ENCODE peak calls at places on chromosome 9, in nine cellular contexts. One of them, this sample, is unnamed.

GRCh38 chr9:5421163-5421562 is 16.6 kb downstream of the PLGRKT start:
- DNase-seq in left ventricle myocardium inferior: no peak
- DNase-seq in lower leg skin: no peak
- DNase-seq in bronchial epithelial cell: no peak
- DNase-seq in CD8-positive, alpha-beta T cell: no peak
- DNase-seq in heart left ventricle: no peak
- DNase-seq in fibroblast of lung: no peak
- DNase-seq in cardiac fibroblast: no peak
- DNase-seq in OCI-LY7: no peak
- DNase-seq in this sample: no peak

GRCh38 chr9:107684224-107684623 is 194.7 kb upstream of the KLF4 start:
- DNase-seq in cardiac fibroblast: peak
- DNase-seq in CD8-positive, alpha-beta T cell: no peak
- DNase-seq in lower leg skin: no peak
- DNase-seq in heart left ventricle: no peak
- DNase-seq in OCI-LY7: no peak
- DNase-seq in left ventricle myocardium inferior: no peak
- DNase-seq in bronchial epithelial cell: peak
- DNase-seq in fibroblast of lung: peak
- DNase-seq in this sample: peak

GRCh38 chr9:106177216-106177615 is 482.9 kb downstream of the TMEM38B start:
- DNase-seq in left ventricle myocardium inferior: no peak
- DNase-seq in OCI-LY7: no peak
- DNase-seq in cardiac fibroblast: no peak
- DNase-seq in CD8-positive, alpha-beta T cell: no peak
- DNase-seq in fibroblast of lung: no peak
- DNase-seq in bronchial epithelial cell: no peak
- DNase-seq in heart left ventricle: no peak
- DNase-seq in lower leg skin: no peak
- DNase-seq in this sample: no peak

GRCh38 chr9:94079236-94079635 is 5.0 kb upstream of the PTPDC1 start:
- DNase-seq in left ventricle myocardium inferior: no peak
- DNase-seq in CD8-positive, alpha-beta T cell: no peak
- DNase-seq in heart left ventricle: no peak
- DNase-seq in OCI-LY7: no peak
- DNase-seq in bronchial epithelial cell: no peak
- DNase-seq in lower leg skin: no peak
- DNase-seq in fibroblast of lung: no peak
- DNase-seq in cardiac fibroblast: no peak
- DNase-seq in this sample: no peak

GRCh38 chr9:120331913-120332312 is 248.1 kb downstream of the CDK5RAP2 start:
- DNase-seq in cardiac fibroblast: peak
- DNase-seq in heart left ventricle: no peak
- DNase-seq in lower leg skin: no peak
- DNase-seq in CD8-positive, alpha-beta T cell: no peak
- DNase-seq in bronchial epithelial cell: peak
- DNase-seq in left ventricle myocardium inferior: no peak
- DNase-seq in fibroblast of lung: no peak
- DNase-seq in OCI-LY7: no peak
- DNase-seq in this sample: peak

GRCh38 chr9:35406183-35406959 is 83.5 kb upstream of the RUSC2 start:
- DNase-seq in lower leg skin: peak
- DNase-seq in fibroblast of lung: peak
- DNase-seq in cardiac fibroblast: no peak
- DNase-seq in CD8-positive, alpha-beta T cell: peak
- DNase-seq in heart left ventricle: no peak
- DNase-seq in bronchial epithelial cell: peak
- DNase-seq in left ventricle myocardium inferior: no peak
- DNase-seq in OCI-LY7: no peak
- DNase-seq in this sample: no peak

GRCh38 chr9:123225995-123226394 is 42.4 kb downstream of the STRBP start:
- DNase-seq in lower leg skin: no peak
- DNase-seq in left ventricle myocardium inferior: no peak
- DNase-seq in fibroblast of lung: peak
- DNase-seq in bronchial epithelial cell: peak
- DNase-seq in OCI-LY7: no peak
- DNase-seq in cardiac fibroblast: peak
- DNase-seq in CD8-positive, alpha-beta T cell: no peak
- DNase-seq in heart left ventricle: no peak
- DNase-seq in this sample: peak

GRCh38 chr9:72954431-72955420 is 1.9 kb upstream of the ALDH1A1 start:
- DNase-seq in heart left ventricle: no peak
- DNase-seq in CD8-positive, alpha-beta T cell: no peak
- DNase-seq in cardiac fibroblast: peak
- DNase-seq in lower leg skin: peak
- DNase-seq in OCI-LY7: no peak
- DNase-seq in bronchial epithelial cell: no peak
- DNase-seq in left ventricle myocardium inferior: no peak
- DNase-seq in fibroblast of lung: peak
- DNase-seq in this sample: no peak

GRCh38 chr9:14687042-14687719 is 6.1 kb downstream of the ZDHHC21 start:
- DNase-seq in OCI-LY7: no peak
- DNase-seq in cardiac fibroblast: peak
- DNase-seq in heart left ventricle: no peak
- DNase-seq in left ventricle myocardium inferior: no peak
- DNase-seq in fibroblast of lung: peak
- DNase-seq in bronchial epithelial cell: peak
- DNase-seq in CD8-positive, alpha-beta T cell: no peak
- DNase-seq in lower leg skin: no peak
- DNase-seq in this sample: peak

GRCh38 chr9:22100626-22101025 is 91.5 kb upstream of the CDKN2B start:
- DNase-seq in fibroblast of lung: no peak
- DNase-seq in cardiac fibroblast: peak
- DNase-seq in bronchial epithelial cell: no peak
- DNase-seq in heart left ventricle: no peak
- DNase-seq in OCI-LY7: peak
- DNase-seq in left ventricle myocardium inferior: no peak
- DNase-seq in lower leg skin: no peak
- DNase-seq in CD8-positive, alpha-beta T cell: no peak
- DNase-seq in this sample: no peak

GRCh38 chr9:5688109-5688508 is 59.2 kb downstream of the RIC1 start:
- DNase-seq in heart left ventricle: peak
- DNase-seq in fibroblast of lung: peak
- DNase-seq in left ventricle myocardium inferior: no peak
- DNase-seq in cardiac fibroblast: peak
- DNase-seq in lower leg skin: no peak
- DNase-seq in CD8-positive, alpha-beta T cell: no peak
- DNase-seq in OCI-LY7: no peak
- DNase-seq in bronchial epithelial cell: peak
- DNase-seq in this sample: peak

GRCh38 chr9:99430301-99430700 is 208.2 kb downstream of the SEC61B start:
- DNase-seq in left ventricle myocardium inferior: no peak
- DNase-seq in lower leg skin: no peak
- DNase-seq in OCI-LY7: no peak
- DNase-seq in CD8-positive, alpha-beta T cell: no peak
- DNase-seq in bronchial epithelial cell: peak
- DNase-seq in heart left ventricle: no peak
- DNase-seq in fibroblast of lung: peak
- DNase-seq in cardiac fibroblast: peak
- DNase-seq in this sample: peak

GRCh38 chr9:112997236-112997941 is 14.6 kb downstream of the ZNF883 start:
- DNase-seq in left ventricle myocardium inferior: no peak
- DNase-seq in heart left ventricle: no peak
- DNase-seq in CD8-positive, alpha-beta T cell: no peak
- DNase-seq in cardiac fibroblast: no peak
- DNase-seq in OCI-LY7: no peak
- DNase-seq in lower leg skin: no peak
- DNase-seq in bronchial epithelial cell: no peak
- DNase-seq in fibroblast of lung: peak
- DNase-seq in this sample: peak

GRCh38 chr9:19154135-19154612 is 26.9 kb upstream of the PLIN2 start:
- DNase-seq in bronchial epithelial cell: peak
- DNase-seq in cardiac fibroblast: peak
- DNase-seq in fibroblast of lung: peak
- DNase-seq in OCI-LY7: no peak
- DNase-seq in CD8-positive, alpha-beta T cell: no peak
- DNase-seq in lower leg skin: peak
- DNase-seq in left ventricle myocardium inferior: peak
- DNase-seq in heart left ventricle: peak
- DNase-seq in this sample: peak

GRCh38 chr9:126020836-126021235 is 273.7 kb downstream of the PBX3 start:
- DNase-seq in lower leg skin: no peak
- DNase-seq in CD8-positive, alpha-beta T cell: no peak
- DNase-seq in fibroblast of lung: no peak
- DNase-seq in OCI-LY7: no peak
- DNase-seq in bronchial epithelial cell: no peak
- DNase-seq in left ventricle myocardium inferior: no peak
- DNase-seq in heart left ventricle: no peak
- DNase-seq in cardiac fibroblast: no peak
- DNase-seq in this sample: no peak

GRCh38 chr9:114504341-114505186 is 709 bp downstream of the WHRN start:
- DNase-seq in left ventricle myocardium inferior: peak
- DNase-seq in heart left ventricle: peak
- DNase-seq in lower leg skin: peak
- DNase-seq in OCI-LY7: no peak
- DNase-seq in CD8-positive, alpha-beta T cell: peak
- DNase-seq in cardiac fibroblast: no peak
- DNase-seq in fibroblast of lung: peak
- DNase-seq in bronchial epithelial cell: no peak
- DNase-seq in this sample: peak

GRCh38 chr9:107584186-107584585 is 94.6 kb upstream of the KLF4 start:
- DNase-seq in lower leg skin: no peak
- DNase-seq in OCI-LY7: no peak
- DNase-seq in bronchial epithelial cell: no peak
- DNase-seq in cardiac fibroblast: no peak
- DNase-seq in fibroblast of lung: no peak
- DNase-seq in left ventricle myocardium inferior: no peak
- DNase-seq in CD8-positive, alpha-beta T cell: no peak
- DNase-seq in heart left ventricle: no peak
- DNase-seq in this sample: no peak

DNA sequence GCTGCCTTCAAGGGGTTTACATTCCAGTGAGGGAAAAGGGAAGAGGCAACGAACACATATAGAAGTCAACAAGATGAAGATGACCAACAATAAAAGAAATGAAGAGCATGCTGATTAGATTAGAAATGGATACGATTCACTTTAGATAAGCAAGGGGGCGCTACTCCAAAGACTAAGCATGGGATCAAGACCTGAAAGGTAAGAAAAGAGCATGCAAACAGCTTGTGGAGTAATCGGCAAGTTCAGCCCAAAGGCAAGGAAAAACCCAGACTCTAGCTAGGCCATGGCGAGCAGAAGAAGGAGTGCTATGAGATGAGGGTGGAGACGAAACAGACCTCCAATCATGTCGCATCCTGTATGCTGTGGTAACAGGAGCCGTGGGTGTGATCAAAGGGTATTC is 124.4 kb downstream of the FANCC start:
- DNase-seq in heart left ventricle: no peak
- DNase-seq in fibroblast of lung: no peak
- DNase-seq in bronchial epithelial cell: no peak
- DNase-seq in CD8-positive, alpha-beta T cell: no peak
- DNase-seq in left ventricle myocardium inferior: no peak
- DNase-seq in cardiac fibroblast: no peak
- DNase-seq in OCI-LY7: no peak
- DNase-seq in lower leg skin: no peak
- DNase-seq in this sample: no peak
- TF ChIP-seq CTCF in heart left ventricle: no peak
- TF ChIP-seq CTCF in fibroblast of lung: no peak
- TF ChIP-seq CTCF in bronchial epithelial cell: peak
- TF ChIP-seq CTCF in CD8-positive, alpha-beta T cell: no peak
- TF ChIP-seq CTCF in left ventricle myocardium inferior: no peak
- TF ChIP-seq CTCF in cardiac fibroblast: no peak
- TF ChIP-seq CTCF in OCI-LY7: peak
- TF ChIP-seq CTCF in lower leg skin: no peak
- TF ChIP-seq CTCF in this sample: peak

DNA sequence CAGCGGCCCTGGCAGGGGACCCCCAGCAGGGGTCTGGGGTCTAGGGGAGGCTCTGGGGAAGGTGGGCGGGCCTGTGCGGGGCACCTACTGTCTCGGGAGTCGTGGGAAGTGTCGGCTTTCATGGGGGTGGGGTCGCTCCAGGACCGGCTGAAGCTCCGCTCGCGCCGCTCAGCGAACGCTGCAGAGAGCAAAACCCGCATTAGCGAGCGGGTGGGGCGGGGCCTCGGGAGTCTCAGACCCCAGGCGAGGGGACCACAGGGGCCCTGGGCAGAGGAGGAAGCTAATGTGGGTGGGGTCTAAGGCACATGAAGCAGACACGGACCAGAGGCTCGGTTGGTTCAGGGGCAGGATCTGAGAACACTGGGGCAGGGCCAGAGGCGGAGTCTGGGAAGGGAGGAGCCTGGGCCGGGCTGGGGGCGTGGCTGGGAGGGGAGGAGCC is 5.5 kb downstream of the NSMF start:
- DNase-seq in bronchial epithelial cell: peak
- DNase-seq in cardiac fibroblast: peak
- DNase-seq in left ventricle myocardium inferior: peak
- DNase-seq in fibroblast of lung: peak
- DNase-seq in OCI-LY7: peak
- DNase-seq in CD8-positive, alpha-beta T cell: no peak
- DNase-seq in lower leg skin: peak
- DNase-seq in heart left ventricle: peak
- DNase-seq in this sample: peak
- H3K4me3 ChIP-seq in bronchial epithelial cell: peak
- H3K4me3 ChIP-seq in cardiac fibroblast: peak
- H3K4me3 ChIP-seq in left ventricle myocardium inferior: peak
- H3K4me3 ChIP-seq in fibroblast of lung: no peak
- H3K4me3 ChIP-seq in OCI-LY7: no peak
- H3K4me3 ChIP-seq in CD8-positive, alpha-beta T cell: no peak
- H3K4me3 ChIP-seq in lower leg skin: no peak
- H3K4me3 ChIP-seq in heart left ventricle: peak
- H3K4me3 ChIP-seq in this sample: no peak

GRCh38 chr9:32350682-32351081 is 33.8 kb upstream of the ACO1 start:
- DNase-seq in lower leg skin: no peak
- DNase-seq in fibroblast of lung: peak
- DNase-seq in cardiac fibroblast: peak
- DNase-seq in CD8-positive, alpha-beta T cell: no peak
- DNase-seq in heart left ventricle: no peak
- DNase-seq in bronchial epithelial cell: peak
- DNase-seq in OCI-LY7: peak
- DNase-seq in left ventricle myocardium inferior: no peak
- DNase-seq in this sample: peak
- TF ChIP-seq CTCF in lower leg skin: no peak
- TF ChIP-seq CTCF in fibroblast of lung: peak
- TF ChIP-seq CTCF in cardiac fibroblast: peak
- TF ChIP-seq CTCF in CD8-positive, alpha-beta T cell: peak
- TF ChIP-seq CTCF in heart left ventricle: peak
- TF ChIP-seq CTCF in bronchial epithelial cell: no peak
- TF ChIP-seq CTCF in OCI-LY7: peak
- TF ChIP-seq CTCF in left ventricle myocardium inferior: peak
- TF ChIP-seq CTCF in this sample: peak

DNA sequence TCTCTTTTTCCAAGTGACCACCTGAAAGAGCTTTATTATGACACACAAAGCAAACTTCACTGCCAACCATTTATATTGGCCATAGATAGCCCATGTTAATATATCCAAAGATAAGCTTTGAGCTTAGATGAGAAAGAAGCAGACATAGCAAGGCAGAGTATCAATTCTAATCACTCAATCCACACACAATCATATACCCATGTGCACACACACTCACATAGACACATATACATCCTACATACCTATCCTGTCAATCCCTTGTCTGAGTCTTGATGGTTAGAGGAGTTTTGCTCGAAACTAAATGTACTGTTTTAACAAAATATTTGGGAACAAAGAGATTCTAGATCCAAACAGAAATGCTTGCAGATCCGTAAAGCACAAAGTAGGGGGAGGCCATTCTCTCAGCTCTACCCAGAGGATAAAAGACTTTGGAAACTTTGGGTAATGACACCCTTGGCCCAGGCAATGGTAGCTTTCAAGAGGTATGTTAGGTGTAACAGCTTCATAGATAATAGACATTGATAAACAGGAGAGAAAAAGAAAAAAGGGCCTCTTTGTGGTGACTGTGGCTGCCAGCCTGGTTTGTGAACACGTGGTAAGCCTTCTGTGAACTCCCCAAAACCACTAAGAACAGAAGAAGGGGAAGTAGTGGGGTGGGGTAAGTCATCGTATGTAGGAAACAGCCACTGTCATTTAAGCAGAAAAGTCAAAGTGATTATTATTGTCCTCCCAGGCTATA is 121.6 kb downstream of the TLR4 start:
- DNase-seq in lower leg skin: no peak
- DNase-seq in left ventricle myocardium inferior: no peak
- DNase-seq in fibroblast of lung: no peak
- DNase-seq in cardiac fibroblast: no peak
- DNase-seq in heart left ventricle: no peak
- DNase-seq in CD8-positive, alpha-beta T cell: peak
- DNase-seq in bronchial epithelial cell: no peak
- DNase-seq in OCI-LY7: no peak
- DNase-seq in this sample: no peak
- H3K4me3 ChIP-seq in lower leg skin: no peak
- H3K4me3 ChIP-seq in left ventricle myocardium inferior: no peak
- H3K4me3 ChIP-seq in fibroblast of lung: no peak
- H3K4me3 ChIP-seq in cardiac fibroblast: no peak
- H3K4me3 ChIP-seq in heart left ventricle: no peak
- H3K4me3 ChIP-seq in CD8-positive, alpha-beta T cell: no peak
- H3K4me3 ChIP-seq in bronchial epithelial cell: no peak
- H3K4me3 ChIP-seq in OCI-LY7: no peak
- H3K4me3 ChIP-seq in this sample: no peak

This sample was measured in astrocyte of the spinal cord.